ENCODE peak calls at places on chromosomes 3 and 15, in five cellular contexts. Q, A, T, U and S are unnamed samples.

GRCh38 chr3:127162947-127163645 is 29.8 kb upstream of the PRR23E start:
- DNase-seq in Q (no peak), A (no peak), T (no peak), U (peak; percentile 17), S (no peak)

GRCh38 chr3:48532271-48532973 is 24.2 kb downstream of the PFKFB4 start:
- DNase-seq in Q (no peak), A (no peak), T (no peak), U (no peak), S (no peak)

GRCh38 chr15:28133281-28133680 is 34.2 kb upstream of the OCA2 start:
- DNase-seq in Q (no peak), A (peak; percentile 36), T (no peak), U (no peak), S (no peak)

GRCh38 chr3:125386811-125387210 is 11.7 kb upstream of the ZNF148 start:
- DNase-seq in Q (no peak), A (peak; percentile 84), T (peak; percentile 44), U (peak; percentile 49), S (no peak)

GRCh38 chr3:64216706-64217105 is 8.6 kb downstream of the PRICKLE2 start:
- DNase-seq in Q (no peak), A (peak; percentile 57), T (no peak), U (peak; percentile 65), S (no peak)

GRCh38 chr3:194952882-194953281 is 267.2 kb downstream of the FAM43A start:
- DNase-seq in Q (no peak), A (no peak), T (no peak), U (no peak), S (peak; percentile 32)

GRCh38 chr15:53982281-53982680 is 4.0 kb downstream of the UNC13C start:
- DNase-seq in Q (no peak), A (no peak), T (no peak), U (no peak), S (no peak)

GRCh38 chr3:194732617-194733016 is 46.9 kb downstream of the FAM43A start:
- DNase-seq in Q (no peak), A (no peak), T (no peak), U (no peak), S (no peak)

GRCh38 chr15:25176991-25177954 is 222.5 kb downstream of the SNRPN start:
- DNase-seq in Q (peak; percentile 16), A (no peak), T (no peak), U (no peak), S (no peak)

GRCh38 chr3:132160218-132160617 is 125.4 kb upstream of the CPNE4 start:
- DNase-seq in Q (no peak), A (no peak), T (no peak), U (no peak), S (no peak)

GRCh38 chr3:132164469-132165092 is 129.8 kb upstream of the CPNE4 start:
- DNase-seq in Q (no peak), A (peak; percentile 29), T (no peak), U (peak; percentile 57), S (no peak)

GRCh38 chr3:132161608-132162007 is 126.8 kb upstream of the CPNE4 start:
- DNase-seq in Q (no peak), A (no peak), T (no peak), U (no peak), S (no peak)
- TF ChIP-seq CTCF in Q (no peak), A (no peak), T (no peak), U (no peak), S (no peak)

DNA sequence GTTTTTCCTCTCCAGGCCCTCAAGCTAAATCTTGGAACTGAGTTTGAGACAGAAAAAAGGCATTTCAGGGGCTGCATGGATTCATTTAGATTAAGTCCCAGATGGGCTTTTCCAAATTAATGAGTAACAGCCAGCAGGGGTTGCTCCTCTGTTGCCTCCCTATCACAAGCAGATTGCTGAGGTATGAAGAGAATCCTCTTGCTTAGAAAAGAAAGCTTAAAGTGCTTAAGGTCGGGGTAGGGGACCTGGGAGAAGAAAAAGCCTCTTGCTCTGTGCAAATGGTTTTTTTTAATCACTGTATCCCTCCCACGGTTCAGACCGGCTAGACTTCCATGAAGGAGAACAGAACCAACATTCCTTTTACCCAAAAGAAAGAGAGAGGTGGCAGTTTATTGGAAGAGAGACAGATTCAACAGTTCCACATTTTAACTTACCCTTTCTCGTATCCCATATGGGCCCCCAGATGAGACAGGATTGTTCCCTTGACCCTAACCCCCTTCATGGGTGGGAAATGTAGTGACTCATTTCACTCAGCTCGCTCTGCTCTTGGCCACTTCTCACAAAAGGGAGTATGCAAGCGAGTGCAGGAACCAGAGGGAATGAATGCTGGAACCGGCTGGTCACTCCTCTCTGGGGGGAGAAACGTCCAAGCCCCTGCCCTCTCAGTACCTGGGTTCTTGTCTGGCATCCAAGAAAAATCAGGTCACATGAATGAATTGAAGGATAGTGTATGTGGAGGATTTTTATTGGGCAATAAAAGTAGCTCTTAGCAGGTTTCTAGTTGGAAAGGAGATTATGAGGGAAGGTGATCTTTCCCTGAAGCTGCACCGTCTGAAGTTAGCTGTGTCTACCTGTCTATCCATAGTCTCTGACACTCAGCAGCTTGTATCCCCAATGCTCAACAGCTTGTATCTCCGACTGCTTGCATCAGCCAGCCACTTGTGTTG is 745.2 kb downstream of the SI start:
- DNase-seq in Q (no peak), A (no peak), T (no peak), U (no peak), S (no peak)
- TF ChIP-seq CTCF in Q (no peak), A (no peak), T (peak; percentile 18), U (no peak), S (no peak)

DNA sequence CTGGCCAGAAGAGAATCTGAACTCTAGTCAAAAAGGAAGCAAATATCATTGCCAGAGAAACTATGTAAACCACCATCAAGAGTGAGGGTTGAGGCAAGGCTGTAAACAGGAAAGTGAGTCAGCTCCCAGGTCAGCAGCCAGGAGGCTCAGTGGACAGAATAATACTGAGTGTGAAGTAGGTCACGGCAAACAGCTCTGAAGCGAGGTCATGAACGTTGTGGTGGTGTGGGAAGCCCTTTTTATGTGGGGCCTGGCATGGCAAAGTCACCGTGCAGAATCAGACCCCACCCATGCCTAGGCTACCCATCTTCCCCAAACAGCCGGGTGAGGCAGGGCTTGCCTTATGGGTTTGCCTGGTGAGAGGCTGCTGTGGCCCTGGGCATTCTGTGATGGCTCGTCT is 43.9 kb downstream of the THBS1 start:
- DNase-seq in Q (no peak), A (peak; percentile 93), T (peak; percentile 67), U (peak; percentile 87), S (no peak)
- TF ChIP-seq CTCF in Q (no peak), A (no peak), T (peak; percentile 17), U (no peak), S (no peak)

GRCh38 chr3:331881-332280 is 135.3 kb downstream of the CHL1 start:
- DNase-seq in Q (no peak), A (peak; percentile 81), T (no peak), U (no peak), S (no peak)
- TF ChIP-seq CTCF in Q (no peak), A (no peak), T (no peak), U (no peak), S (no peak)